ENCODE peak calls at places on chromosome X, in six cellular contexts. P is activated effector memory CD4-positive, alpha-beta T cell treated with Interleukin-2 at 50 U/mL for 16 hours; L is HFF-Myc; G is frontal cortex; O is body of pancreas; B is C1 segment of cervical spinal cord. E is an unnamed sample.
A peak's percentile ranks its signal among the peaks of the same experiment; 100 is the strongest.

GRCh38 chrX:44314259-44314734 is 29.2 kb downstream of the EFHC2 start:
- DNase-seq in B (no peak), O (no peak), L (no peak), G (no peak), P (no peak), E (no peak)

GRCh38 chrX:50680990-50681389 is 133.0 kb downstream of the SHROOM4 start:
- DNase-seq in O (no peak), B (no peak), G (no peak), L (no peak), P (no peak), E (no peak)

GRCh38 chrX:150693782-150694574 is 782 bp downstream of the MTMR1 start:
- DNase-seq in O (peak; percentile 75), G (peak; percentile 16), P (peak; percentile 65), B (peak; percentile 13), L (peak; percentile 10), E (no peak)

GRCh38 chrX:105475801-105476200 is 255.3 kb upstream of the TEX13A start:
- DNase-seq in B (no peak), P (no peak), G (no peak), O (no peak), L (no peak), E (no peak)

GRCh38 chrX:17192111-17192510 is 182.9 kb upstream of the NHS start:
- DNase-seq in O (no peak), P (no peak), B (no peak), G (no peak), L (no peak), E (no peak)

GRCh38 chrX:154540897-154541535 is 5.6 kb downstream of the G6PD start:
- DNase-seq in G (no peak), P (no peak), O (peak; percentile 60), B (no peak), L (no peak), E (no peak)

GRCh38 chrX:103253608-103254007 is 1.3 kb downstream of the TCEAL8 start:
- DNase-seq in O (no peak), P (no peak), G (no peak), L (no peak), B (no peak), E (no peak)

GRCh38 chrX:1392376-1393130 is 640 bp upstream of the SLC25A6 start:
- DNase-seq in O (peak; percentile 68), P (no peak), G (peak; percentile 69), B (no peak), L (no peak), E (no peak)

GRCh38 chrX:147912093-147912801 is 528 bp downstream of the FMR1 start:
- DNase-seq in B (peak; percentile 11), O (peak; percentile 23), P (peak; percentile 9), L (no peak), G (peak; percentile 17), E (peak; percentile 1)

GRCh38 chrX:136354201-136354600 is 53.4 kb downstream of the ADGRG4 start:
- DNase-seq in L (no peak), P (no peak), O (no peak), G (no peak), B (no peak), E (no peak)

GRCh38 chrX:82362550-82362949 is 1145.5 kb upstream of the POU3F4 start:
- DNase-seq in G (no peak), B (no peak), P (no peak), L (no peak), O (peak; percentile 26), E (no peak)

GRCh38 chrX:67781132-67781531 is 237.3 kb downstream of the AR start:
- DNase-seq in P (no peak), O (no peak), L (no peak), B (no peak), G (peak; percentile 1), E (no peak)

GRCh38 chrX:105221374-105221773 is 880 bp upstream of the TEX13A start:
- DNase-seq in B (no peak), L (no peak), G (no peak), O (no peak), P (no peak), E (no peak)

GRCh38 chrX:150150780-150151125 is 212.4 kb upstream of the MAMLD1 start:
- DNase-seq in P (no peak), B (no peak), O (no peak), G (no peak), L (no peak), E (no peak)

GRCh38 chrX:130771648-130772312 is 131.2 kb downstream of the ENOX2 start:
- DNase-seq in G (no peak), L (no peak), O (no peak), P (no peak), B (no peak), E (no peak)

GRCh38 chrX:47179221-47179927 is 14.3 kb upstream of the UBA1 start:
- DNase-seq in P (no peak), L (no peak), O (no peak), B (peak; percentile 62), G (peak; percentile 54), E (peak; percentile 35)

E was measured in substantia nigra.